ENCODE peak calls at places on chromosomes 7 and 10, in nine cellular contexts. V is heart left ventricle; Z is NT2/D1; C is prostate gland; X is lower lobe of right lung; S is CD8-positive, alpha-beta T cell; O is mucosa of descending colon; D is mammary epithelial cell; Q is neural progenitor cell. W is an unnamed sample.

GRCh38 chr7:38630720-38631673 is at the start of gene AMPH:
- DNase-seq in V (peak; percentile 74), Z (peak; percentile 59), C (no peak), X (peak; percentile 48), S (no peak), O (peak; percentile 14), D (peak; percentile 17), Q (peak; percentile 92), W (peak; percentile 41)

GRCh38 chr10:123967626-123968243 is 76.1 kb upstream of the CPXM2 start:
- DNase-seq in V (peak; percentile 70), Z (peak; percentile 52), C (peak; percentile 64), X (peak; percentile 71), S (peak; percentile 58), O (peak; percentile 79), D (peak; percentile 16), Q (peak; percentile 87), W (peak; percentile 70)

GRCh38 chr10:32687546-32687945 is 241.6 kb downstream of the CCDC7 start:
- DNase-seq in V (no peak), Z (no peak), C (no peak), X (no peak), S (no peak), O (no peak), D (no peak), Q (no peak), W (no peak)

GRCh38 chr7:16978358-16979244 is 96.8 kb upstream of the AGR3 start:
- DNase-seq in V (no peak), Z (peak; percentile 27), C (no peak), X (no peak), S (no peak), O (no peak), D (peak; percentile 56), Q (no peak), W (no peak)

GRCh38 chr7:91812388-91812787 is 68.1 kb downstream of the MTERF1 start:
- DNase-seq in V (no peak), Z (no peak), C (no peak), X (no peak), S (no peak), O (no peak), D (no peak), Q (no peak), W (no peak)

GRCh38 chr10:3045471-3046209 is 21.7 kb upstream of the PFKP start:
- DNase-seq in V (peak; percentile 73), Z (no peak), C (no peak), X (peak; percentile 78), S (no peak), O (no peak), D (peak; percentile 62), Q (peak; percentile 77), W (peak; percentile 93)

GRCh38 chr10:112875474-112876267 is 74.4 kb upstream of the TCF7L2 start:
- DNase-seq in V (no peak), Z (no peak), C (no peak), X (no peak), S (no peak), O (peak; percentile 38), D (peak; percentile 76), Q (no peak), W (no peak)

GRCh38 chr7:18610331-18610948 is 114.9 kb downstream of the HDAC9 start:
- DNase-seq in V (no peak), Z (peak; percentile 61), C (no peak), X (no peak), S (no peak), O (peak; percentile 65), D (peak; percentile 7), Q (peak; percentile 64), W (no peak)

GRCh38 chr10:114246679-114247305 is 7.7 kb downstream of the VWA2 start:
- DNase-seq in V (no peak), Z (no peak), C (peak; percentile 23), X (no peak), S (no peak), O (no peak), D (peak; percentile 89), Q (no peak), W (no peak)

GRCh38 chr10:12195281-12195602 is 449 bp downstream of the NUDT5 start:
- DNase-seq in V (no peak), Z (no peak), C (no peak), X (no peak), S (no peak), O (no peak), D (no peak), Q (no peak), W (no peak)

GRCh38 chr7:6430271-6430940 is 17.3 kb downstream of the DAGLB start:
- DNase-seq in V (no peak), Z (no peak), C (no peak), X (no peak), S (no peak), O (no peak), D (no peak), Q (no peak), W (no peak)

GRCh38 chr7:32871624-32872371 is 19.8 kb downstream of the KBTBD2 start:
- DNase-seq in V (peak; percentile 58), Z (no peak), C (no peak), X (no peak), S (no peak), O (no peak), D (no peak), Q (no peak), W (no peak)

GRCh38 chr7:32872421-32872820 is 19.1 kb downstream of the KBTBD2 start:
- DNase-seq in V (no peak), Z (no peak), C (no peak), X (no peak), S (no peak), O (no peak), D (no peak), Q (no peak), W (no peak)

GRCh38 chr7:32870298-32870697 is 21.3 kb downstream of the KBTBD2 start:
- DNase-seq in V (no peak), Z (no peak), C (no peak), X (no peak), S (no peak), O (no peak), D (no peak), Q (no peak), W (no peak)

GRCh38 chr7:32868116-32868515 is 23.4 kb downstream of the KBTBD2 start:
- DNase-seq in V (peak; percentile 59), Z (no peak), C (no peak), X (no peak), S (no peak), O (no peak), D (no peak), Q (no peak), W (no peak)

DNA sequence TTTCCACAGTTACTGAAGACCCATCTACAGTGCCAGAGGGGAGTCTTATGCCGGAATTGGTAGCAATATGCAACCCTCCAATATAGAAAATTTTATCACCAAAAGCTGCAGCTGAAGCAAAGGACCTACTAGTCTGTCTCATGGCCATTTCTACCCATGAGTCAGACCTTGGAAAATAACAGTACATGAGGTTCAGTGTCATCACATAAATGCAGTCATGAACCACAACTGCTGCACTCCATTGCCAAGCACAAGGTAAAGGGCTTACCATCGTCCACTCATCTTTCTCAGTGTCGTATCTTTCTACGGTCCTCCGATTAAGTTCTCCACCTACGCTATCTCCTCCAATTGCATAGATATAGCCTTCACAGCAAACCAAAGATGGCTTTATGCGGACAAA is 21.8 kb downstream of the KBTBD2 start:
- DNase-seq in V (no peak), Z (no peak), C (no peak), X (no peak), S (no peak), O (no peak), D (no peak), Q (no peak), W (no peak)
- H3K36me3 ChIP-seq in V (peaks cover 77% of the 10 kb centered on the region), Z (peaks cover 69% of the 10 kb centered on the region), C (no peaks in the 10 kb centered on the region), X (peaks cover 65% of the 10 kb centered on the region), S (peaks cover 19% of the 10 kb centered on the region), O (no peaks in the 10 kb centered on the region), D (peaks cover 21% of the 10 kb centered on the region), Q (peaks cover 5% of the 10 kb centered on the region), W (peaks cover 34% of the 10 kb centered on the region)

GRCh38 chr10:133618851-133619250 is 7.7 kb downstream of the FRG2B start:
- DNase-seq in V (no peak), Z (no peak), C (no peak), X (no peak), S (no peak), O (no peak), D (no peak), Q (no peak), W (no peak)

GRCh38 chr10:133616371-133617130 is 10.0 kb downstream of the FRG2B start:
- DNase-seq in V (peak; percentile 35), Z (no peak), C (no peak), X (no peak), S (no peak), O (peak; percentile 32), D (no peak), Q (no peak), W (no peak)

GRCh38 chr10:133613699-133614098 is 12.9 kb downstream of the FRG2B start:
- DNase-seq in V (no peak), Z (no peak), C (no peak), X (no peak), S (no peak), O (no peak), D (no peak), Q (no peak), W (no peak)

GRCh38 chr10:133617196-133617595 is 9.4 kb downstream of the FRG2B start:
- DNase-seq in V (no peak), Z (no peak), C (no peak), X (no peak), S (no peak), O (no peak), D (no peak), Q (no peak), W (no peak)

DNA sequence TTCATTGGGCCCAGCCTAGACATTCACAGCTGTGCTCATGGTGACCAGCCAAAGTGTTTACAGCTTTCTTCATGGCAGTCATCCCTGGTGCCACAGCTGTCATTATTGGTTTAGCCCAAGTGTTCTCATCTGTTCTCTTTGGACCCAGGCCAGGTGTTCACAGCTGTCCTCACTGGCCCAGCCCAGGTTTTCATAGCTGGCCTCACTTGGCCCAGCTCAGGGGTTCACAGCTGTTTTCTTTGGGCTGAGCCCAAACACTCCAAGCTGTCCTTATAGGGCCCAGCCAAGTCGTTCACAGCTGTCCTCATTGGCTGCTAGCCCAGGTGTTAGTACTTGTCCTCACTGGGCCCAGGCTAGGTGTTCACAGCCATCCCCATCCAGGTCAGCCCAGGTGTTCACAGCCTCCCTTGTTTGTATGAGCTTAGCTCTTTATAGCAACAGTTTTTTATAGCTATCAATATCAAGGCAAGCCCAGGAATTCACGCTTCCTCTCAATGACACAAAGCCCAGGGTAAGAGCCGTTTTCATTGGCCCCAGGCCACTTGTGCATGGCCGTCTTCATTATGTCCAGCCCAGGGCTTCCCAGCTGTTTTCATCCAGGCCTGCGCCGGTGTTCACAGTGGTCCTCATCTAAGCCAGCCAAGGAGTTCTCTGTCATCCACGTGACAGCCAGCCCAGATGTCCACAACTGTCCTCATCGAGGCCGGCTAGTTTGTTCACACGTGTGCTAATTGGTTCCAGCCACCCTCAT is 11.6 kb downstream of the FRG2B start:
- DNase-seq in V (no peak), Z (no peak), C (no peak), X (no peak), S (no peak), O (peak; percentile 23), D (no peak), Q (no peak), W (no peak)
- H3K9me3 ChIP-seq in V (peaks cover 3% of the 10 kb centered on the region), Z (no peaks in the 10 kb centered on the region), C (no peaks in the 10 kb centered on the region), X (no peaks in the 10 kb centered on the region), S (no peaks in the 10 kb centered on the region), O (no peaks in the 10 kb centered on the region), D (peaks cover 19% of the 10 kb centered on the region), Q (peaks cover 9% of the 10 kb centered on the region), W (peaks cover 12% of the 10 kb centered on the region)

GRCh38 chr7:139591550-139592195 is 68.2 kb downstream of the CLEC2L start:
- DNase-seq in V (no peak), Z (no peak), C (no peak), X (no peak), S (no peak), O (no peak), D (no peak), Q (no peak), W (no peak)
- H3K36me3 ChIP-seq in V (peaks cover 96% of the 10 kb centered on the region), Z (peaks cover 6% of the 10 kb centered on the region), C (peaks cover 3% of the 10 kb centered on the region), X (peaks cover 96% of the 10 kb centered on the region), S (peaks cover 34% of the 10 kb centered on the region), O (no peaks in the 10 kb centered on the region), D (peaks cover 19% of the 10 kb centered on the region), Q (no peaks in the 10 kb centered on the region), W (peaks cover 95% of the 10 kb centered on the region)

GRCh38 chr7:157618091-157618726 is 281.4 kb downstream of the DNAJB6 start:
- DNase-seq in V (no peak), Z (no peak), C (no peak), X (no peak), S (no peak), O (no peak), D (no peak), Q (no peak), W (no peak)
- H3K9me3 ChIP-seq in V (no peaks in the 10 kb centered on the region), Z (no peaks in the 10 kb centered on the region), C (no peaks in the 10 kb centered on the region), X (no peaks in the 10 kb centered on the region), S (no peaks in the 10 kb centered on the region), O (no peaks in the 10 kb centered on the region), D (peaks cover 39% of the 10 kb centered on the region), Q (no peaks in the 10 kb centered on the region), W (no peaks in the 10 kb centered on the region)

W was measured in tibial artery.